ENCODE peak calls at places on chromosomes 13 and 19, in seven cellular contexts. O is breast epithelium; E is CD8-positive, alpha-beta memory T cell; N is hepatocyte; I is heart right ventricle; M is skeletal muscle cell; H is adrenal gland. U is an unnamed sample.

GRCh38 chr19:5466814-5467291 is 11.6 kb downstream of the ZNRF4 start:
- DNase-seq in O (no peak), E (no peak), N (peak), I (peak), M (no peak), H (no peak), U (no peak)

GRCh38 chr13:79079351-79079839 is 326.7 kb downstream of the RBM26 start:
- DNase-seq in O (no peak), E (no peak), N (no peak), I (no peak), M (no peak), H (no peak), U (peak)

GRCh38 chr19:4997297-4997696 is 28.4 kb downstream of the KDM4B start:
- DNase-seq in O (no peak), E (no peak), N (no peak), I (no peak), M (no peak), H (no peak), U (no peak)

GRCh38 chr19:28985201-28985600 is 227.8 kb downstream of the UQCRFS1 start:
- DNase-seq in O (no peak), E (no peak), N (no peak), I (no peak), M (no peak), H (no peak), U (no peak)

GRCh38 chr13:49585220-49586157 is at the start of gene RCBTB1:
- DNase-seq in O (peak), E (peak), N (peak), I (peak), M (no peak), H (peak), U (peak)

GRCh38 chr13:100392709-100393630 is 195.6 kb downstream of the GGACT start:
- DNase-seq in O (peak), E (no peak), N (peak), I (peak), M (peak), H (peak), U (peak)

GRCh38 chr19:53993448-53993847 is 2.0 kb downstream of the CACNG6 start:
- DNase-seq in O (no peak), E (no peak), N (no peak), I (no peak), M (no peak), H (no peak), U (no peak)

GRCh38 chr19:13095393-13095784 is 7.3 kb downstream of the LYL1 start:
- DNase-seq in O (no peak), E (no peak), N (no peak), I (no peak), M (no peak), H (no peak), U (no peak)

GRCh38 chr13:47437411-47437810 is 540.6 kb upstream of the HTR2A start:
- DNase-seq in O (no peak), E (no peak), N (no peak), I (no peak), M (no peak), H (no peak), U (no peak)

GRCh38 chr13:107864543-107865460 is 350.5 kb downstream of the LIG4 start:
- DNase-seq in O (no peak), E (no peak), N (peak), I (peak), M (no peak), H (no peak), U (peak)

GRCh38 chr19:3687774-3688706 is 12.2 kb downstream of the PIP5K1C start:
- DNase-seq in O (peak), E (peak), N (peak), I (no peak), M (no peak), H (no peak), U (no peak)

GRCh38 chr19:6743714-6744380 is 4.4 kb downstream of the TRIP10 start:
- DNase-seq in O (no peak), E (no peak), N (no peak), I (no peak), M (no peak), H (no peak), U (no peak)
- H3K4me3 ChIP-seq in O (no peak), E (no peak), N (no peak), I (no peak), M (no peak), H (no peak), U (no peak)

GRCh38 chr19:1871630-1872029 is 8.3 kb upstream of the KLF16 start:
- DNase-seq in O (no peak), E (no peak), N (no peak), I (no peak), M (no peak), H (no peak), U (no peak)
- H3K4me3 ChIP-seq in O (no peak), E (no peak), N (no peak), I (no peak), M (no peak), H (no peak), U (no peak)

DNA sequence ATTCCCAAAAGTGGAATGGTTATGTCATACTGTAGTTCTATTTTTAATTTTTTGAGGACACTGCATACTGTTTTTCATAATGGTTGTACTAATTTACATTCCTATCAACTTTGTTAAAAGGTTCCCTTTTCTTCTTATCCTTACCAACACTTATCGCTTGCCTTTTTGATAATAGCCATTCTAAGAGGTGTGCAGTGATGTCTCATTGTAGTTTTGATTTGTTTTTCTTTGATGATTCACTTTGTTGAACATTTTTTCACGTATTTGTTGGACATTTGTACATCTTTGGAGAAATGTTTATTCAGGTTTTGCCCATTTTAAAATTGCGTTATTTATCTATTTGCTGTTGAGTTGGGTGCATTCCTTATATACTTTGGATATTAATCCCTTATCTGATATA is 188.8 kb upstream of the SPRY2 start:
- DNase-seq in O (no peak), E (no peak), N (no peak), I (no peak), M (no peak), H (no peak), U (no peak)
- H3K4me3 ChIP-seq in O (no peak), E (no peak), N (no peak), I (no peak), M (no peak), H (no peak), U (no peak)

GRCh38 chr19:23098988-23099387 is 17.8 kb upstream of the ZNF730 start:
- DNase-seq in O (no peak), E (no peak), N (no peak), I (no peak), M (no peak), H (no peak), U (no peak)

GRCh38 chr19:23098286-23098685 is 18.5 kb upstream of the ZNF730 start:
- DNase-seq in O (no peak), E (no peak), N (no peak), I (no peak), M (no peak), H (no peak), U (no peak)

GRCh38 chr19:23099966-23100365 is 16.9 kb upstream of the ZNF730 start:
- DNase-seq in O (no peak), E (no peak), N (no peak), I (no peak), M (no peak), H (no peak), U (no peak)

GRCh38 chr19:23095406-23095805 is 21.4 kb upstream of the ZNF730 start:
- DNase-seq in O (no peak), E (no peak), N (no peak), I (no peak), M (no peak), H (no peak), U (no peak)

GRCh38 chr19:23101241-23101640 is 15.6 kb upstream of the ZNF730 start:
- DNase-seq in O (no peak), E (no peak), N (no peak), I (no peak), M (no peak), H (no peak), U (no peak)
- H3K4me3 ChIP-seq in O (no peak), E (no peak), N (no peak), I (no peak), M (no peak), H (no peak), U (no peak)

GRCh38 chr13:109782066-109782822 is 4.1 kb downstream of the IRS2 start:
- DNase-seq in O (no peak), E (no peak), N (no peak), I (no peak), M (no peak), H (no peak), U (no peak)
- H3K4me3 ChIP-seq in O (peak), E (no peak), N (no peak), I (peak), M (peak), H (no peak), U (no peak)

GRCh38 chr19:1009976-1010538 is 9.8 kb downstream of the GRIN3B start:
- DNase-seq in O (no peak), E (no peak), N (no peak), I (no peak), M (no peak), H (no peak), U (no peak)
- H3K4me3 ChIP-seq in O (no peak), E (no peak), N (no peak), I (no peak), M (no peak), H (no peak), U (no peak)

GRCh38 chr19:33375760-33376159 is 2.3 kb downstream of the CEBPG start:
- DNase-seq in O (no peak), E (no peak), N (no peak), I (no peak), M (no peak), H (no peak), U (no peak)
- H3K4me3 ChIP-seq in O (no peak), E (no peak), N (no peak), I (peak), M (peak), H (no peak), U (no peak)

DNA sequence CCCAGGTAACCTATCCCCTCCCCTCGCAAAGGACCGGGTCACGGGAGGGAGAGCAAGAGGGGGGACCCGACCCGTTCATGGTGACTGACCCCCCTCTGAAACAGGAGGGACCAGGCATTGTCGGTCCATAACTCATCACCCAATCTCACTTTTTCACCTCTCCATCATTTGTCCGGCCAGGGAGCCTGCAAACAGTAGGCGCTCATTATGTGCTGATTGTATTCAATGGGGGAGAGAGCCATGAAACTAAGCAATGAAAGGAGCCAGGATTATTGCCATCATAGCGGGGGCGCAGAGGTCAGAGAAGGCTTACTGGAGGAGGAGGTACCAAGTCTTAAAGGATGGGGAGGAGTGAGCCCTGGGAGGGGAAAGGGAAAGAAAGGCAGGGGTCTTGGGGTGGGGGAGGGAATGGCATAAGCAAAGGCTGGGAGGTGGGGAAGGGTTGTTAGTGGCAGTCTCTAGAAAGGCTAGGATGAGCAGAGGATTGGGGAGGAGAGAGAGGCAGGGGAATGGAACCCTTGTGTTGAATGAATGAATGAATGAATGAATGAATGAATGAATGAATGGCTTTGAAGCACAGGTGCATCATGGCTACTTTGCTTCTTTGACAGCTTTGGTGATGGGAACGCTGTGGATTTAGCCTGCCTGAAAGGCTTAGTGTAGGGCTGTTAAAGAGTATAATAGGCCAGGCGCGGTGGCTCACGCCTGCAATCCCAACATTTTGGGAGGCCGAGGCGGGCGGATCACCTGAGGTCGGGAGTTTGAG is 1.4 kb downstream of the SHFL start:
- DNase-seq in O (no peak), E (no peak), N (no peak), I (no peak), M (no peak), H (no peak), U (no peak)
- H3K4me3 ChIP-seq in O (peak), E (peak), N (no peak), I (peak), M (peak), H (no peak), U (peak)

GRCh38 chr19:1854032-1854541 is 5.8 kb upstream of the REXO1 start:
- DNase-seq in O (no peak), E (no peak), N (no peak), I (no peak), M (no peak), H (no peak), U (no peak)
- H3K4me3 ChIP-seq in O (peak), E (no peak), N (no peak), I (peak), M (no peak), H (no peak), U (no peak)